ENCODE peak calls at places on chromosomes 6 and 20, in four cellular contexts. D is IMR-90, X is HCT116, F is K562. R is an unnamed sample.

GRCh38 chr6:64729522-64729921 is 977.5 kb downstream of the EYS start:
- DNase-seq in F (no peak), D (no peak), X (no peak), R (no peak)

GRCh38 chr6:117668736-117669135 is 6.5 kb upstream of the NUS1 start:
- DNase-seq in D (no peak), X (no peak), F (no peak), R (no peak)

GRCh38 chr6:113829702-113830058 is 27.5 kb upstream of the MARCKS start:
- DNase-seq in D (peak), F (no peak), X (no peak), R (no peak)

GRCh38 chr6:135105299-135105698 is 50.7 kb upstream of the HBS1L start:
- DNase-seq in D (no peak), X (no peak), F (no peak), R (no peak)

GRCh38 chr20:57567471-57568079 is 6.7 kb downstream of the PCK1 start:
- DNase-seq in X (no peak), F (no peak), D (no peak), R (no peak)

GRCh38 chr20:2403291-2404052 is 22.8 kb downstream of the TGM6 start:
- DNase-seq in F (no peak), X (no peak), D (no peak), R (no peak)

GRCh38 chr6:142377112-142377848 is 75.5 kb downstream of the ADGRG6 start:
- DNase-seq in X (peak), F (peak), D (peak), R (peak)

GRCh38 chr6:57135885-57136284 is 36.2 kb upstream of the BAG2 start:
- DNase-seq in F (no peak), D (peak), X (no peak), R (no peak)

GRCh38 chr6:40163924-40164323 is 229.7 kb upstream of the MOCS1 start:
- DNase-seq in X (no peak), F (no peak), D (no peak), R (no peak)

GRCh38 chr20:31568041-31568731 is 36.9 kb upstream of the ID1 start:
- DNase-seq in F (no peak), D (peak), X (no peak), R (no peak)

GRCh38 chr20:62019881-62020492 is 45.7 kb downstream of the TAF4 start:
- DNase-seq in D (no peak), X (no peak), F (no peak), R (no peak)

GRCh38 chr6:34146801-34147592 is 1.1 kb upstream of the GRM4 start:
- DNase-seq in X (no peak), D (peak), F (no peak), R (no peak)

GRCh38 chr6:26329763-26330511 is 35.1 kb upstream of the BTN3A2 start:
- DNase-seq in F (peak), D (peak), X (no peak), R (peak)

GRCh38 chr6:140857734-140858380 is 1274.9 kb upstream of the GJE1 start:
- DNase-seq in F (no peak), X (peak), D (peak), R (no peak)

GRCh38 chr6:134097114-134097707 is 44.8 kb upstream of the SLC2A12 start:
- DNase-seq in D (peak), F (peak), X (peak), R (peak)

GRCh38 chr20:57608516-57608915 is 11.7 kb downstream of the ZBP1 start:
- DNase-seq in X (no peak), D (no peak), F (no peak), R (no peak)

GRCh38 chr6:134911532-134911931 is 38.4 kb downstream of the ALDH8A1 start:
- DNase-seq in X (no peak), F (no peak), D (peak), R (no peak)

GRCh38 chr6:28543671-28544131 is 18.0 kb downstream of the GPX5 start:
- DNase-seq in X (no peak), F (no peak), D (no peak), R (no peak)

GRCh38 chr6:147507162-147508072 is 1.1 kb upstream of the SAMD5 start:
- DNase-seq in D (no peak), F (no peak), X (no peak), R (no peak)

GRCh38 chr6:18405477-18406293 is 18.5 kb downstream of the RNF144B start:
- DNase-seq in X (no peak), F (no peak), D (peak), R (no peak)

GRCh38 chr20:21102691-21103311 is 3.4 kb downstream of the LINC00237 start:
- DNase-seq in X (no peak), F (no peak), D (peak), R (no peak)

GRCh38 chr6:80605165-80605989 is 498.9 kb downstream of the BCKDHB start:
- DNase-seq in D (peak), F (no peak), X (peak), R (peak)

GRCh38 chr20:35311409-35311808 is 19.2 kb upstream of the FAM83C start:
- DNase-seq in X (peak), F (peak), D (peak), R (no peak)

GRCh38 chr20:59123011-59123676 is 40.5 kb upstream of the ZNF831 start:
- DNase-seq in F (no peak), X (no peak), D (no peak), R (no peak)

GRCh38 chr6:127202676-127203075 is 64.0 kb upstream of the RNF146 start:
- DNase-seq in F (no peak), X (no peak), D (no peak), R (no peak)

GRCh38 chr6:5141046-5141445 is 55.9 kb downstream of the PPP1R3G start:
- DNase-seq in D (peak), X (no peak), F (no peak), R (no peak)

GRCh38 chr6:17585766-17586502 is 14.2 kb upstream of the FAM8A1 start:
- DNase-seq in X (peak), D (no peak), F (no peak), R (peak)

GRCh38 chr20:6480328-6481030 is 287.0 kb upstream of the BMP2 start:
- DNase-seq in D (no peak), F (no peak), X (no peak), R (no peak)

GRCh38 chr6:15312500-15312899 is 66.6 kb downstream of the JARID2 start:
- DNase-seq in X (no peak), F (no peak), D (peak), R (no peak)

GRCh38 chr20:45367126-45367525 is 4.2 kb downstream of the SYS1 start:
- DNase-seq in F (no peak), D (no peak), X (no peak), R (no peak)

GRCh38 chr6:19193624-19194023 is 643.5 kb upstream of the ID4 start:
- DNase-seq in D (no peak), F (no peak), X (no peak), R (no peak)

GRCh38 chr6:123589317-123589716 is 47.4 kb downstream of the TRDN start:
- DNase-seq in F (no peak), D (no peak), X (no peak), R (no peak)

GRCh38 chr6:166500246-166500645 is 86.2 kb downstream of the RAMACL start:
- DNase-seq in X (no peak), F (no peak), D (no peak), R (no peak)

GRCh38 chr6:41723178-41723935 is 12.1 kb downstream of the TFEB start:
- DNase-seq in X (no peak), F (peak), D (peak), R (peak)

GRCh38 chr6:111721677-111722219 is 116.1 kb upstream of the TRAF3IP2 start:
- DNase-seq in X (peak), F (peak), D (peak), R (peak)

GRCh38 chr6:165662671-165663282 is at the start of gene PDE10A:
- DNase-seq in X (no peak), D (peak), F (no peak), R (no peak)

DNA sequence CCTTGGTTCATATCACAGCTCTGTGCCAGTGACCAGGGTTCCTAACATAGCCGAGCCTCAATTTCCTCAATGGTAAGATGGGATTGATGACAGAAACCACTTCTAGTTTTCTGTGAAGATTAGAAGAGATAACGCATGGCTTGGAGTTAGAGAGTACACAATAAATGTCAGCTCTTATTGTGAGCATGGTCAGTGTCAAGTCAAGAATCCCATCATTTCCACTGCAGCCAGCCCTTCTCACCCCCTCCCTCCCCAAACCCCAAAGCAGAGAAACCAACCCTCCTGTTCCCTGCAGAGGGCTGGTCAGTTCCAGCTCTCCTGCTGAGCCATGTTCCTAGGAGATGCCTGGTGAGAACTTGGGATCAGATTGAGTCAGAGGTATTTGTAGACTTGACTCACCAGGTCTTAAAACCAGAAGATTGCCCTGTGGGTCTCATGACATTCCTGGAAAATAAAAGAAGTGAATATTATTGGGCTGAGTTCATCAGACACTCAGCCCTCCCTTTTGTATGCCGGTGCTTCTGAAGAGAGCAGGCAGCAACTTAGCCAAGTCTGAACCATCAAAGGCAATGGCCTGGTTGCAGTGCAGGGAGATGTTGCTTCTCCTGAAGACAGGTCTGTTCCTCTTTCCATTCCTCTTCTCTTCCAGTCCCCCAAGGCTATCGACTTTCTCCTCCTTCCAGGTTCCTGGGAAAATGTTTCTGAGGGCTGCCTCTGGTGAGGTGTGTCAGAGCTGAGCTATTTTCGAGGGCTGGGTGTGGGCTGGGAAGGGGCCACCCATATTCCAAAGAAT is 278.1 kb upstream of the SUPT3H start:
- DNase-seq in X (peak), D (peak), F (no peak), R (no peak)
- H3K9ac ChIP-seq in X (peak), D (peak), F (no peak), R (no peak)

GRCh38 chr6:151041686-151042085 is 176.2 kb downstream of the MTHFD1L start:
- DNase-seq in D (no peak), F (no peak), X (no peak), R (no peak)

GRCh38 chr6:151043944-151044343 is 178.4 kb downstream of the MTHFD1L start:
- DNase-seq in X (no peak), F (no peak), D (no peak), R (no peak)

DNA sequence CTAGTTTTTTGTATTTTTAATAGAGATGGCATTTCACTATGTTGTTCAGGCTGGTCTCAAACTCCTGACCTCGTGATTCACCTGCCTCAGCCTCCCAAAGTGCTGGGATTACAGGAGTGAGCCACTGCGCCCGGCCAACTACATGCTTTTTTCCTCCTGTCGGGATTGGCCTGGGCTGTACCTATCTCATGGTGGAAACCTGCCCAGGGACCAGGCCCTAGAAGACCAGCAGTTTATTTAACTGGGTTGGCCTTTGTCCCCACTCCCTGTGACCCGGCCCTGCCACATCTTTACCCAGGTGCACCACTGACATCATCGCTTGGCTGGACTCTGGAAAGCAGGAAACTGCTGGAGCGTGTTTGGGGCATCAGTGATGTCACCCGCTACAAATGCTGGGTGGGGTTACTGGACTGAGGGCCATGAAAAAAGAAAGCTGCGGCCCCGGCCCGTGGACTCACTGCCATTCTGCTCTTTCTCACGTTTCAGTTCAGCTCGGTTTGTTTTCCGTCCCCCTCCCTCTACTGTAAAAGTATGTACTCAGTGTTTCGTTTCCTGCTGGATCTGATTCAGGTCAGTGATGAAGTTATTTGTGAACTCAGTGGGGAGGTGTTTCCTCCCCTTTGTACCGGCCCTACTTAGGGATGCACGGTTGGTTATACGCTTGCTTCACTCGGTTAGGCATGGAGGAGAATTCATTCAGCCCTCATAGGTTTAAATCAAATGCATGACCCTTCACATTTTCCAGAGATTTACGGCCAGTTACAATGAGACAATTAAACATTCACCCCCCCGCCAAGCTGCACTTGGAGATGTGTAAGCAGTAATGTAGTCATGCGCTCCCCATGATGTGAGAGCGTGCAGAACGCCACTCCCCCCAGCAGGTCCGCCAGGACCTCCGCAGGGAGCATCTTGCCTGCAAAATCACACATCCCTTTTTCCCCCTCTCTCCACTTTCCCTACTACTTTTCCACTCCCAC is 179.3 kb downstream of the MTHFD1L start:
- DNase-seq in X (peak), F (no peak), D (peak), R (peak)
- TF ChIP-seq POLR2A in X (no peak), F (no peak), D (peak), R (no peak)

DNA sequence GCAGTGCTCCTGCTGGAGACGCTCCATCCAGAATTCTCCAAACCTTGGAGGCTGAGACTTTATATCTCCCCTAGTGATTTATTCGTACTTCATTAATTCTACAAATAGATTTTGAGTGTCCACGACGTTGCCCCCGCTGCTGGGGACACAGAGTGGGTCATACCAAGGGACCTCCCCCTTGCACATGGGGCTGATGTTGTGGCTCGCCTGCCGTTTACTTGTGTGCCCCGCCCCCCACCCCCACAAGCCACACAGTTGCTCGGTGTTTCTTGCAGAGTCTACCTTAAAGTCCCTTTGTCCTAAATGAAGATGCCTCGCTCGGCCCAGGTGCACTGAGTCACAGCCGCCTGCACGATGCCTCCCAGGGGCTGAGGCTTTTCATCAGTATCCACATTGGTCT is 20.3 kb upstream of the SMOC2 start:
- DNase-seq in D (no peak), X (no peak), F (no peak), R (no peak)
- H3K9ac ChIP-seq in D (no peak), X (no peak), F (no peak), R (no peak)

DNA sequence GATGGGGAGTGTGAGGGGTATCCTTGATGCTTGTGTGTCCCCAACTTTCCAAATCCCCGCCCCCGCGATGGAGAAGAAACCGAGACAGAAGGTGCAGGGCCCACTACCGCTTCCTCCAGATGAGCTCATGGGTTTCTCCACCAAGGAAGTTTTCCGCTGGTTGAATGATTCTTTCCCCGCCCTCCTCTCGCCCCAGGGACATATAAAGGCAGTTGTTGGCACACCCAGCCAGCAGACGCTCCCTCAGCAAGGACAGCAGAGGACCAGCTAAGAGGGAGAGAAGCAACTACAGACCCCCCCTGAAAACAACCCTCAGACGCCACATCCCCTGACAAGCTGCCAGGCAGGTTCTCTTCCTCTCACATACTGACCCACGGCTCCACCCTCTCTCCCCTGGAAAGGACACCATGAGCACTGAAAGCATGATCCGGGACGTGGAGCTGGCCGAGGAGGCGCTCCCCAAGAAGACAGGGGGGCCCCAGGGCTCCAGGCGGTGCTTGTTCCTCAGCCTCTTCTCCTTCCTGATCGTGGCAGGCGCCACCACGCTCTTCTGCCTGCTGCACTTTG is at the start of gene TNF:
- DNase-seq in X (no peak), F (no peak), D (no peak), R (no peak)
- TF ChIP-seq POLR2A in X (no peak), F (no peak), D (no peak), R (no peak)

DNA sequence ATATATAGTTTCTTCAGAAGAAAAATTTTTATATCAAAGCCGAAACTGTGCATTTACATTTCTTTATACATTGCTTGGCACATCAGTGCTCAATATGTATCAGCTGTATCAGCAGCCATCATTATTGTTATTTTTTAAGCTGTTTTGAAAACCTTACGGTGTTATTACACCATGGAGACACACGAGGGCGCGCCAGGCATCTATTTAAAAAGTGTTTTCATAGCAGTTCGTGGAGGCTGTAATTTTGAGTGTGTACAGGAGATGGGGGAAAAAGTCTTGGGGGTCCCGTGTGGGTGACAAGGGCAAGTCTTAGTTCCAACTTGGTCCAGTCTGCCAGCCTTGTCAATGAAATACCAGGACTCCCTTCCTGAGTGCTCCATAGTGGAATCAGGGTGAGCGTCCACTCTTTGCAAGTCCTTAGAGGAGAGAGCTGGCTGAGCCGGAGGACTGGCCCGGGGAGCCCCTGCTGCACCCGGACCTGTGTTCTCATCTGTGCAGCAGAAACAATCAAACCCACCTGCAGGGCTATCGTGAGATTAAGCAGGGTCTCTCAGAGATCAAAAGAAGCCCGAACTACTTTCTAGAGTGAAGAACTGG is 43.3 kb downstream of the SLC2A10 start:
- DNase-seq in F (peak), X (no peak), D (peak), R (peak)
- H3K9ac ChIP-seq in F (no peak), X (no peak), D (no peak), R (no peak)

R was measured in HepG2.